ENCODE peak calls at places on chromosomes 1 and 21, in four cellular contexts. D is HT-29; H is activated T-cell treated with anti-CD3 and anti-CD28 coated beads, Interleukin-2, amount 50 U/mL, for 48 hours; E is GM04504. G is an unnamed sample.

GRCh38 chr1:46522184-46522968 is 29.1 kb downstream of the KNCN start:
- DNase-seq in D (peak), E (peak), H (peak), G (peak)

GRCh38 chr1:21255284-21255942 is 34.9 kb downstream of the ECE1 start:
- DNase-seq in H (peak), E (peak), D (peak), G (peak)

GRCh38 chr1:22808186-22808845 is 97.7 kb downstream of the EPHB2 start:
- DNase-seq in E (peak), H (no peak), D (no peak), G (peak)

GRCh38 chr1:107530543-107530942 is 389.7 kb downstream of the NTNG1 start:
- DNase-seq in D (no peak), H (no peak), E (no peak), G (no peak)

GRCh38 chr1:151545542-151545941 is 5.4 kb downstream of the TUFT1 start:
- DNase-seq in E (no peak), D (peak), H (no peak), G (no peak)

GRCh38 chr1:160362168-160362941 is 4.5 kb upstream of the NHLH1 start:
- DNase-seq in E (no peak), H (no peak), D (no peak), G (no peak)

GRCh38 chr21:42474043-42474831 is 21.8 kb downstream of the RSPH1 start:
- DNase-seq in H (no peak), D (peak), E (no peak), G (no peak)

GRCh38 chr1:117359560-117360289 is 7.5 kb upstream of the MAN1A2 start:
- DNase-seq in E (no peak), H (no peak), D (no peak), G (no peak)

GRCh38 chr1:52365091-52365745 is 787 bp downstream of the CC2D1B start:
- DNase-seq in E (peak), H (peak), D (peak), G (peak)

GRCh38 chr1:201310986-201311355 is 27.7 kb downstream of the PKP1 start:
- DNase-seq in E (no peak), H (no peak), D (no peak), G (no peak)

GRCh38 chr1:20366076-20366765 is 75.5 kb downstream of the VWA5B1 start:
- DNase-seq in D (no peak), E (no peak), H (no peak), G (no peak)

GRCh38 chr1:32393832-32394140 is 455 bp downstream of the BSDC1 start:
- DNase-seq in H (no peak), D (peak), E (no peak), G (peak)

GRCh38 chr1:26690576-26691031 is 5.2 kb upstream of the ARID1A start:
- DNase-seq in H (no peak), D (no peak), E (no peak), G (no peak)

GRCh38 chr1:25843483-25843882 is 15.8 kb downstream of the AUNIP start:
- DNase-seq in H (no peak), E (no peak), D (no peak), G (no peak)

GRCh38 chr1:111252786-111253185 is 25.3 kb downstream of the CHI3L2 start:
- DNase-seq in H (no peak), E (no peak), D (no peak), G (no peak)

GRCh38 chr1:97640677-97641076 is 280.2 kb downstream of the DPYD start:
- DNase-seq in H (no peak), E (no peak), D (no peak), G (no peak)

GRCh38 chr1:243415663-243416365 is 160.0 kb downstream of the SDCCAG8 start:
- DNase-seq in H (no peak), D (no peak), E (no peak), G (no peak)

GRCh38 chr1:85220756-85221166 is 19.9 kb upstream of the SYDE2 start:
- DNase-seq in D (no peak), H (no peak), E (no peak), G (no peak)

GRCh38 chr1:212677573-212677972 is 22.1 kb downstream of the BATF3 start:
- DNase-seq in D (no peak), E (no peak), H (no peak), G (no peak)

GRCh38 chr1:177122869-177123268 is 41.6 kb downstream of the ASTN1 start:
- DNase-seq in D (no peak), E (no peak), H (no peak), G (no peak)

GRCh38 chr1:237983507-237983906 is 92.8 kb upstream of the ZP4 start:
- DNase-seq in E (no peak), D (no peak), H (no peak), G (no peak)

GRCh38 chr1:65209005-65209885 is 61.2 kb downstream of the AK4 start:
- DNase-seq in D (peak), H (no peak), E (no peak), G (peak)

GRCh38 chr1:26012862-26013261 is 8.7 kb upstream of the EXTL1 start:
- DNase-seq in H (no peak), E (no peak), D (no peak), G (no peak)

GRCh38 chr1:112674986-112675727 is 698 bp downstream of the MOV10 start:
- DNase-seq in E (no peak), D (peak), H (peak), G (no peak)

GRCh38 chr21:39159342-39160063 is 23.7 kb downstream of the PSMG1 start:
- DNase-seq in H (no peak), D (no peak), E (no peak), G (no peak)

GRCh38 chr1:41503507-41504125 is 19.1 kb upstream of the EDN2 start:
- DNase-seq in E (no peak), H (no peak), D (peak), G (no peak)

GRCh38 chr1:110083453-110084225 is 13.2 kb upstream of the ALX3 start:
- DNase-seq in D (no peak), H (no peak), E (no peak), G (no peak)

GRCh38 chr1:96995351-96995750 is 273.8 kb downstream of the PTBP2 start:
- DNase-seq in H (no peak), D (no peak), E (no peak), G (no peak)

GRCh38 chr1:66489146-66489545 is 44.8 kb upstream of the SGIP1 start:
- DNase-seq in E (no peak), D (no peak), H (no peak), G (no peak)

GRCh38 chr1:66182551-66183178 is 351.3 kb upstream of the SGIP1 start:
- DNase-seq in E (peak), D (no peak), H (peak), G (peak)

GRCh38 chr1:203796223-203796747 is 862 bp downstream of the ZBED6 start:
- DNase-seq in D (peak), E (peak), H (peak), G (no peak)

GRCh38 chr1:243723458-243724043 is 126.5 kb downstream of the AKT3 start:
- DNase-seq in H (no peak), D (no peak), E (no peak), G (no peak)

GRCh38 chr1:43468403-43468802 is 14.7 kb upstream of the HYI start:
- DNase-seq in H (no peak), D (no peak), E (no peak), G (no peak)

GRCh38 chr21:26379561-26379960 is 193.5 kb downstream of the CYYR1 start:
- DNase-seq in H (no peak), D (no peak), E (no peak), G (no peak)

G was measured in stromal cell of bone marrow.